ENCODE peak calls at places on chromosomes 12 and 14, in six cellular contexts. E is mesenchymal stem cell, F is IMR-90, D is neuronal stem cell, T is H9, U is mesendoderm. Q is an unnamed sample.
A peak's percentile ranks its signal among the peaks of the same experiment; 100 is the strongest.

GRCh38 chr14:89615421-89615820 is 198.4 kb upstream of the FOXN3 start:
- DNase-seq in E (no peak), F (no peak), D (no peak), T (no peak), U (peak; percentile 72), Q (no peak)

GRCh38 chr14:91202234-91202974 is 42.1 kb downstream of the GPR68 start:
- DNase-seq in E (peak; percentile 72), F (no peak), D (peak; percentile 42), T (no peak), U (no peak), Q (no peak)

GRCh38 chr14:95180966-95181733 is 23.8 kb upstream of the DICER1 start:
- DNase-seq in E (no peak), F (no peak), D (no peak), T (no peak), U (no peak), Q (no peak)

GRCh38 chr14:90354551-90355298 is 23.0 kb upstream of the NRDE2 start:
- DNase-seq in E (no peak), F (no peak), D (no peak), T (no peak), U (no peak), Q (no peak)

GRCh38 chr12:110247340-110248095 is 33.5 kb upstream of the ATP2A2 start:
- DNase-seq in E (peak; percentile 35), F (no peak), D (no peak), T (no peak), U (no peak), Q (peak; percentile 67)

GRCh38 chr12:102503871-102504270 is 23.5 kb upstream of the IGF1 start:
- DNase-seq in E (peak; percentile 4), F (no peak), D (no peak), T (no peak), U (no peak), Q (no peak)

GRCh38 chr12:27260746-27261145 is 16.7 kb downstream of the STK38L start:
- DNase-seq in E (peak; percentile 73), F (peak; percentile 53), D (no peak), T (no peak), U (no peak), Q (no peak)

GRCh38 chr12:63353559-63353958 is 202.6 kb upstream of the AVPR1A start:
- DNase-seq in E (no peak), F (peak; percentile 2), D (no peak), T (no peak), U (no peak), Q (no peak)

GRCh38 chr12:132710422-132711168 is at the start of gene PGAM5:
- DNase-seq in E (peak; percentile 79), F (peak; percentile 70), D (peak; percentile 75), T (peak; percentile 75), U (peak; percentile 87), Q (peak; percentile 85)

GRCh38 chr12:43812926-43813325 is 6.8 kb upstream of the TWF1 start:
- DNase-seq in E (no peak), F (peak; percentile 53), D (no peak), T (no peak), U (no peak), Q (peak; percentile 43)

GRCh38 chr14:51304428-51304827 is 64.4 kb downstream of the TMX1 start:
- DNase-seq in E (peak; percentile 88), F (peak; percentile 80), D (no peak), T (peak; percentile 42), U (no peak), Q (no peak)

GRCh38 chr14:32657081-32657480 is 281.6 kb upstream of the NPAS3 start:
- DNase-seq in E (peak; percentile 88), F (peak; percentile 61), D (no peak), T (no peak), U (peak; percentile 44), Q (peak; percentile 45)

GRCh38 chr12:77344651-77345050 is 279.3 kb upstream of the E2F7 start:
- DNase-seq in E (no peak), F (no peak), D (no peak), T (no peak), U (no peak), Q (no peak)

DNA sequence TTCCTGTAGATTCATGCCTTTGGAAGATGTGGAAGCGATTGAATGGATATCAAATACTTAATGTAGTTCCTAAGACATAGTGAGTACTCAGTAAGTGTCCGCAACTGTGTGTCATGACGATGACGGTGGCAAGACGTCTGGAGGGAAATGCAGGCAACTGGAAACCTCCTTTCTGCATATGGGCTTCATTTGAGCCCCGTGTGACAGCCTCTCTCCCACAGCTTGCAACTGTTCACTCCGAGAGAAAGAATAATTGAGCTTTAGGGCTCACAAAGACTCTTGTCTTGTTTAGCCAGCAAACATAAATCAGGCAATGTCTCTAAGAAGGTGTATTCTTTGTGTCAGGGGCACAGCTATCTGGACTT is 7.0 kb downstream of the CFAP251 start:
- DNase-seq in E (peak; percentile 76), F (peak; percentile 83), D (no peak), T (no peak), U (no peak), Q (peak; percentile 42)
- H3K18ac ChIP-seq in E (peak overlapping the region; percentile 81), F (peak overlapping the region; percentile 95), D (no peak overlapping the region), T (no peak overlapping the region), U (no peak overlapping the region), Q (no peak overlapping the region)

GRCh38 chr12:836952-837351 is 84.6 kb downstream of the WNK1 start:
- DNase-seq in E (no peak), F (no peak), D (no peak), T (no peak), U (no peak), Q (no peak)

GRCh38 chr12:835754-836493 is 83.5 kb downstream of the WNK1 start:
- DNase-seq in E (no peak), F (no peak), D (no peak), T (no peak), U (no peak), Q (no peak)

DNA sequence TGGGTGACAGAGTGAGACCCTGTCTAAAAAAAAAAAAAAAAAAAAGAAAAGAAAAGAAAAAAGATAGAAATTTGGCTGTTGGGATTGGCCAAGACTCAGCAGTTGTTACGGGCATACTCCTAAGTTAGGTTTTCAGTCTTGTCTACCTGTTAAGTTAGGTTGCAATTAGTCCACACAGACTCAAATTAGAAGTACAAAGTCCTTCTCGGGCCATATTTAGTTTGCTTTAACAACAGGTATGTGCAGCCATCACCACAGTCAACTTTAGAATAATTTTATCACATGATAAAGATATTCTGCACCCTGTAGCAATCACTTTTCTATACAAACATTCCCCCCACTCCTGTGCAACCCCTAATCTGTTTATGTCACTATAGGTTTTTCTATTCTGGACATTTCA is 85.2 kb downstream of the WNK1 start:
- DNase-seq in E (no peak), F (no peak), D (no peak), T (no peak), U (no peak), Q (no peak)
- H3K18ac ChIP-seq in E (no peak overlapping the region), F (no peak overlapping the region), D (no peak overlapping the region), T (no peak overlapping the region), U (no peak overlapping the region), Q (no peak overlapping the region)

GRCh38 chr12:28378749-28379148 is 188.5 kb downstream of the CCDC91 start:
- DNase-seq in E (no peak), F (peak; percentile 57), D (no peak), T (no peak), U (no peak), Q (no peak)
- H3K18ac ChIP-seq in E (no peak overlapping the region), F (no peak overlapping the region), D (no peak overlapping the region), T (no peak overlapping the region), U (no peak overlapping the region), Q (no peak overlapping the region)

DNA sequence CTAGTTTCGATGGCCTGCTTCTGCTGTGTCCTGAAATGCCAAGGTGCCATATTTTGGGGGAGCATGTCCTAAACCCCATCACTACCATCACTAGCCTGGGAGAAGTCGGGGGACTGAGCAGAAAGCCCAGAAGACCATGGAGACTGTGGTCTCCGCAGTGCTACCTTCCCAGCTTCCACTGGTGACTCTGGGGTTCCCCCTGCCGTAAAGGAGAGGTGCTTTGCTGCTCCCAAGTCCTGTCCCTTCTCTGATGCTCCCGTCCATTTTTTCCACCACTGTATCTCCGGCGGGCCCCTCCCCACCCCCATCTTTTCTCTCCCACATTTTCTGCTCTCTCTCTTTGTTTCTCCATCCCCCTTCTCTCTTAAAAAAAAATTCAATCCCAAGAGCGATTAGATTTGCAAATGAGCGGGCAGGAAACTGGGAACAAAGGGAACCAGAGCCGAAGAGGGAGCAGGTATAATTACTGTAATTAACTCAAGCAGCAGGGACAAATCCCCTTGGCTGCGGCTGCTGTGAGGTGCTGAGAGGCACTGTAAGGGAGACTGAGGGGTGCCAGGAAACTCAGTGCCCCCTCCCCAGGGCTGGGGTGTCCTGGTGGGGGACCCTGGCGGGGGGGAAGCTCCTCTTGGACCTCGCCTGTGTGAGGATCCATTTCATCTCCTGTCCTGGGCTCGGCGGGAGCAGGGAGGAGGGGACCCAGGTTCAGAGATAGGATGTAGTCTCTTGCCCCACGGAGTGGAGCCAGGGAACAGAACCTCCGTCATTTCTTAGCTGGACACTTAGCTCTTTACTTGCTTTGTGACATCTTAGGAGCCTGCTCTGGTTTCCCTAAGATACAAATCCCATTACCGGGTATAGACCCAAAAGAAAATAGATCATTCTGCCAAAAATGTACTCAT is 140.5 kb upstream of the NRXN3 start:
- DNase-seq in E (no peak), F (no peak), D (no peak), T (peak; percentile 68), U (peak; percentile 78), Q (no peak)
- H3K18ac ChIP-seq in E (no peak overlapping the region), F (no peak overlapping the region), D (peak overlapping the region; percentile 76), T (peak overlapping the region; percentile 54), U (peak overlapping the region; percentile 39), Q (no peak overlapping the region)

GRCh38 chr12:4355150-4355842 is 24.2 kb downstream of the FGF23 start:
- DNase-seq in E (peak; percentile 6), F (no peak), D (no peak), T (no peak), U (no peak), Q (no peak)

GRCh38 chr12:4353785-4354208 is 25.7 kb downstream of the FGF23 start:
- DNase-seq in E (no peak), F (no peak), D (no peak), T (peak; percentile 66), U (peak; percentile 29), Q (peak; percentile 9)

GRCh38 chr12:4355843-4356327 is 23.6 kb downstream of the FGF23 start:
- DNase-seq in E (peak; percentile 9), F (peak; percentile 8), D (peak; percentile 36), T (peak; percentile 96), U (peak; percentile 92), Q (peak; percentile 63)
- H3K18ac ChIP-seq in E (no peak overlapping the region), F (no peak overlapping the region), D (peak overlapping the region; percentile 44), T (no peak overlapping the region), U (no peak overlapping the region), Q (no peak overlapping the region)

DNA sequence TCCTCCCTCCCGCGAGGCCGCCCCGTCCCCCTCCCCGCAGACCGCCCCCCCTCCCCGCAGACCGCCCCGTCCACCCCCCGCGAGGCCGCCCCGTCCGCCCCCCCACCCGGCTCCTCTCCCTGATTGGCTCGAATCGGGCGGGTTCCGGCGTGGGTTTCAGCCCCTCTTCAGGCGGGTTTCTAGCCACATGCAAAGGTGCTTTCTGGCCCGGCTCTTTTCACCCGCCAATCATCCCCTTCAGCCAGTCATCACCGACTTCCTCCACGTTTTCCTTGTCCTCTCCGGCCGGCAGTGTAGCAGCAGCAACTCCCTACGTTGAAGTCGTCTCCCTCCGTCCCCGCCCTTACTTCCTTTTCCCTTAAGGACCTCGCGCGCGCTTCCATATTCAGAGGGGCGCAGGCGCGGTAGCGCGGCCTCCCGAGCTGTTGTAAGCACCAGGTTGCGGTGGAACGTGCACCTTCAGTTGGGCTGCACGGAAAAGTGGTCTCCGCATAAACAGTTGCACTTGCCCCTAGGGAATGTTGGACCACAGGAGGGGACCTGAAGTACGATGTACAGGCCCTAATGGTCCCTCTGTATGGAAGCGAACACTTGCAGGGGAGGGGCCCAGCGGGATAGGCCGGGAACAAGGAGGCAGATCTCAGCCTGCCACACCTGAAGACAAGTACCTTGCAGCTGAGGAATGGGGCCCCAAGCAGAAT is 44.6 kb upstream of the ESR2 start:
- DNase-seq in E (peak; percentile 98), F (peak; percentile 98), D (peak; percentile 93), T (peak; percentile 99), U (peak; percentile 100), Q (peak; percentile 97)
- H3K18ac ChIP-seq in E (peak overlapping the region; percentile 63), F (peak overlapping the region; percentile 77), D (peak overlapping the region; percentile 97), T (peak overlapping the region; percentile 72), U (peak overlapping the region; percentile 86), Q (peak overlapping the region; percentile 11)

Q was measured in trophoblast cell.